ENCODE peak calls at places on chromosomes 6 and 20, in seven cellular contexts. T is NCI-H69; B is ELR; D is transverse colon; G is upper lobe of right lung; Z is activated CD4-positive, alpha-beta T cell treated with anti-CD3 and anti-CD28 coated beads, Interleukin-2, amount 50 U/mL, for 1 hour; M is activated T-helper 1 cell treated with anti-CD3 and anti-CD28 coated beads, Interleukin-2, amount 50 U/mL, for 16 hours. W is an unnamed sample.

GRCh38 chr6:132952468-132952867 is 138.1 kb downstream of the RPS12 start:
- DNase-seq in T (no peak), B (no peak), D (no peak), G (no peak), Z (no peak), M (no peak), W (no peak)

GRCh38 chr20:9015984-9016324 is 52.9 kb upstream of the PLCB4 start:
- DNase-seq in T (no peak), B (peak), D (no peak), G (no peak), Z (no peak), M (no peak), W (no peak)

GRCh38 chr6:74573613-74574012 is 632.2 kb downstream of the COL12A1 start:
- DNase-seq in T (no peak), B (no peak), D (no peak), G (no peak), Z (no peak), M (no peak), W (no peak)

GRCh38 chr6:29521006-29521680 is 33.4 kb upstream of the MAS1L start:
- DNase-seq in T (no peak), B (no peak), D (no peak), G (no peak), Z (no peak), M (no peak), W (no peak)

GRCh38 chr6:38634518-38634917 is 5.2 kb downstream of the BTBD9 start:
- DNase-seq in T (no peak), B (peak), D (no peak), G (no peak), Z (no peak), M (no peak), W (no peak)

GRCh38 chr20:36085686-36086267 is 68.8 kb upstream of the EPB41L1 start:
- DNase-seq in T (no peak), B (peak), D (peak), G (peak), Z (no peak), M (no peak), W (no peak)

GRCh38 chr20:13028001-13028400 is 19.2 kb downstream of the SPTLC3 start:
- DNase-seq in T (no peak), B (peak), D (no peak), G (no peak), Z (no peak), M (no peak), W (no peak)

GRCh38 chr20:24935140-24935539 is 13.9 kb upstream of the CST7 start:
- DNase-seq in T (no peak), B (no peak), D (no peak), G (peak), Z (no peak), M (no peak), W (no peak)